ENCODE peak calls at places on chromosomes 1 and 21, in six cellular contexts. J, R, U, B, C and K are unnamed samples.

GRCh38 chr1:196180847-196181593 is 427.2 kb downstream of the KCNT2 start:
- DNase-seq in J (no peak), R (no peak), U (peak), B (no peak), C (peak), K (no peak)

GRCh38 chr1:168653567-168653966 is 75.4 kb downstream of the DPT start:
- DNase-seq in J (peak), R (no peak), U (no peak), B (no peak), C (no peak), K (no peak)

GRCh38 chr1:163063131-163064059 is 5.8 kb upstream of the RGS4 start:
- DNase-seq in J (no peak), R (no peak), U (no peak), B (no peak), C (peak), K (no peak)

GRCh38 chr1:202023033-202023433 is 12.6 kb downstream of the ELF3 start:
- DNase-seq in J (no peak), R (no peak), U (peak), B (no peak), C (no peak), K (no peak)

GRCh38 chr1:222652676-222653075 is 34.8 kb downstream of the MIA3 start:
- DNase-seq in J (no peak), R (no peak), U (no peak), B (no peak), C (no peak), K (no peak)

GRCh38 chr1:55826413-55827080 is 611.4 kb upstream of the USP24 start:
- DNase-seq in J (no peak), R (no peak), U (no peak), B (no peak), C (no peak), K (no peak)

GRCh38 chr1:53559854-53560571 is 100.8 kb downstream of the DMRTB1 start:
- DNase-seq in J (no peak), R (no peak), U (no peak), B (no peak), C (no peak), K (no peak)

GRCh38 chr1:21896652-21897532 is 40.2 kb downstream of the HSPG2 start:
- DNase-seq in J (no peak), R (no peak), U (no peak), B (no peak), C (peak), K (no peak)

GRCh38 chr1:111967067-111967690 is 22.3 kb downstream of the KCND3 start:
- DNase-seq in J (no peak), R (no peak), U (no peak), B (no peak), C (no peak), K (no peak)

GRCh38 chr1:236401698-236402097 is 7.6 kb downstream of the EDARADD start:
- DNase-seq in J (no peak), R (no peak), U (no peak), B (no peak), C (no peak), K (no peak)

GRCh38 chr1:212683357-212683722 is 16.3 kb downstream of the BATF3 start:
- DNase-seq in J (no peak), R (no peak), U (no peak), B (no peak), C (peak), K (no peak)

GRCh38 chr1:24551290-24551859 is 4.5 kb upstream of the NCMAP start:
- DNase-seq in J (no peak), R (no peak), U (no peak), B (no peak), C (no peak), K (no peak)

GRCh38 chr1:33010946-33011731 is 25.5 kb downstream of the AK2 start:
- DNase-seq in J (no peak), R (no peak), U (no peak), B (no peak), C (no peak), K (no peak)

GRCh38 chr1:39691383-39692151 is at the start of gene HPCAL4:
- DNase-seq in J (peak), R (peak), U (peak), B (peak), C (peak), K (peak)

GRCh38 chr1:232204269-232204668 is 425.7 kb downstream of the SIPA1L2 start:
- DNase-seq in J (no peak), R (no peak), U (no peak), B (no peak), C (no peak), K (no peak)

GRCh38 chr1:166133276-166133841 is 33.4 kb downstream of the FAM78B start:
- DNase-seq in J (no peak), R (peak), U (no peak), B (no peak), C (peak), K (no peak)

GRCh38 chr1:193183019-193183643 is 3.3 kb downstream of the B3GALT2 start:
- DNase-seq in J (no peak), R (peak), U (peak), B (no peak), C (peak), K (no peak)

GRCh38 chr1:97252076-97252475 is 530.5 kb downstream of the PTBP2 start:
- DNase-seq in J (peak), R (no peak), U (peak), B (no peak), C (no peak), K (no peak)

GRCh38 chr1:117017648-117018047 is 16.1 kb downstream of the CD101 start:
- DNase-seq in J (no peak), R (no peak), U (no peak), B (no peak), C (no peak), K (no peak)

GRCh38 chr1:201375169-201375568 is 2.3 kb downstream of the TNNT2 start:
- DNase-seq in J (no peak), R (no peak), U (no peak), B (no peak), C (peak), K (no peak)

GRCh38 chr1:72230746-72231145 is 51.6 kb downstream of the NEGR1 start:
- DNase-seq in J (no peak), R (no peak), U (peak), B (no peak), C (no peak), K (no peak)

GRCh38 chr1:93845554-93846150 is 33.4 kb downstream of the DNTTIP2 start:
- DNase-seq in J (peak), R (peak), U (peak), B (no peak), C (peak), K (no peak)

GRCh38 chr1:80384037-80384830 is 1377.7 kb upstream of the ADGRL4 start:
- DNase-seq in J (no peak), R (no peak), U (peak), B (no peak), C (no peak), K (no peak)

GRCh38 chr1:156511656-156512055 is 11.1 kb upstream of the MEF2D start:
- DNase-seq in J (no peak), R (peak), U (no peak), B (no peak), C (no peak), K (no peak)

GRCh38 chr1:108646661-108647269 is 14.1 kb downstream of the HENMT1 start:
- DNase-seq in J (no peak), R (no peak), U (no peak), B (peak), C (peak), K (peak)

GRCh38 chr21:32256873-32257620 is 21.8 kb downstream of the MIS18A start:
- DNase-seq in J (peak), R (no peak), U (peak), B (no peak), C (peak), K (peak)

GRCh38 chr1:3610165-3610822 is 1.0 kb downstream of the MEGF6 start:
- DNase-seq in J (peak), R (no peak), U (no peak), B (no peak), C (peak), K (no peak)

GRCh38 chr1:1021010-1021845 is 1.3 kb downstream of the AGRN start:
- DNase-seq in J (peak), R (no peak), U (peak), B (no peak), C (peak), K (no peak)

GRCh38 chr1:34792424-34792823 is 375 bp upstream of the GJA4 start:
- DNase-seq in J (no peak), R (no peak), U (no peak), B (no peak), C (no peak), K (no peak)

GRCh38 chr21:38959686-38960049 is 153.9 kb downstream of the ETS2 start:
- DNase-seq in J (no peak), R (no peak), U (no peak), B (no peak), C (no peak), K (no peak)

GRCh38 chr1:160403244-160403643 is 2.9 kb downstream of the VANGL2 start:
- DNase-seq in J (no peak), R (no peak), U (no peak), B (no peak), C (peak), K (no peak)
- H3K27ac ChIP-seq in J (no peak), R (no peak), U (no peak), B (no peak), C (peak), K (no peak)

GRCh38 chr21:42980959-42981523 is 6.7 kb downstream of the PKNOX1 start:
- DNase-seq in J (no peak), R (no peak), U (no peak), B (no peak), C (no peak), K (no peak)
- H3K27ac ChIP-seq in J (no peak), R (no peak), U (peak), B (no peak), C (no peak), K (no peak)

DNA sequence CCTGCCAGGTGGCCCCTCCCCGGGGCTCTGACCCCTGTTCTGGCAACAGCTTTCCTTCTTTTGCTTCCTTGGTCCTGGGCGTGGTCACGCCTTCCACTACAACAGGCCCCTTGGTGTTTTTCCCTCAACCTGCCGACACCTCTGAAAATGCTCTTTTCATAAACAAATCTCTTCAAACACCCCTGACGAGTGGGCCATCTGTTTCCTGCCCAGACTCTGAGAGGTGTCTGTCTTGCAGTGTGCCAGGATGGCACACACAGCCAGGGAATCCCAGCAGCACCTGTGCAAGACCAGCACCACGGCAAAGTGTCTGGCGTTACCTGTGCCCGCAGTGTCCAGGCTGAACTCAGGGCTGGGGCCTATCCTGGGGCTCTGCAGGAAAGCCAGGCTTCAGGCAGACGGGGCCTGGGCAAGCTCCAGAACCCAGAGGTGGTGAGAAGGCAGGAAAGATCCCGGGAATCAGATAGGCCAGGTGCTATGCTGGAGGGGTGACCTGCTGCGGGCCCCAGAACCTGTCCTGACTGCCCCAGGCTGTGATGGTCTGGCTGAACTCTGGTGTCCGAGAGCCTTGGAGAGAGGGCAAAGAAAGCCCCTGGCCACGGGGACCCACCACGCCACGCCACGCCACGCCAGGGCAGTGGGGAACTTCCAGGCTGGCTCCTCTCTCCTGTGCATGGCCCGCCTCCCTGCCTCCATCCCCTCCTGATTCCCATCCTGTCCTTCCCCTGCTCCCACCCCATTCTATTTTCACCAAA is 88.9 kb downstream of the SIK1 start:
- DNase-seq in J (no peak), R (peak), U (no peak), B (no peak), C (no peak), K (no peak)
- H3K27ac ChIP-seq in J (no peak), R (no peak), U (peak), B (no peak), C (no peak), K (no peak)

GRCh38 chr1:234674218-234674815 is 64.3 kb upstream of the IRF2BP2 start:
- DNase-seq in J (no peak), R (no peak), U (no peak), B (no peak), C (no peak), K (no peak)

GRCh38 chr1:234675006-234675405 is 65.0 kb upstream of the IRF2BP2 start:
- DNase-seq in J (no peak), R (no peak), U (no peak), B (no peak), C (no peak), K (no peak)

GRCh38 chr1:234675561-234675960 is 65.6 kb upstream of the IRF2BP2 start:
- DNase-seq in J (no peak), R (no peak), U (no peak), B (no peak), C (no peak), K (no peak)

GRCh38 chr1:234672349-234673135 is 62.6 kb upstream of the IRF2BP2 start:
- DNase-seq in J (no peak), R (no peak), U (no peak), B (no peak), C (no peak), K (no peak)

GRCh38 chr1:234676103-234676594 is 66.2 kb upstream of the IRF2BP2 start:
- DNase-seq in J (peak), R (peak), U (peak), B (no peak), C (peak), K (peak)
- H3K27ac ChIP-seq in J (peak), R (no peak), U (no peak), B (peak), C (no peak), K (peak)

GRCh38 chr1:8702848-8703810 is 114.3 kb downstream of the RERE start:
- DNase-seq in J (peak), R (peak), U (peak), B (peak), C (peak), K (peak)

GRCh38 chr1:8705104-8705503 is 112.3 kb downstream of the RERE start:
- DNase-seq in J (no peak), R (peak), U (no peak), B (no peak), C (no peak), K (no peak)

GRCh38 chr1:8706291-8706690 is 111.1 kb downstream of the RERE start:
- DNase-seq in J (no peak), R (no peak), U (no peak), B (no peak), C (no peak), K (no peak)

GRCh38 chr1:8708259-8708658 is 109.2 kb downstream of the RERE start:
- DNase-seq in J (no peak), R (no peak), U (no peak), B (no peak), C (no peak), K (no peak)

GRCh38 chr1:8706995-8707396 is 110.4 kb downstream of the RERE start:
- DNase-seq in J (no peak), R (no peak), U (peak), B (no peak), C (peak), K (no peak)
- H3K27ac ChIP-seq in J (no peak), R (no peak), U (no peak), B (no peak), C (no peak), K (no peak)

DNA sequence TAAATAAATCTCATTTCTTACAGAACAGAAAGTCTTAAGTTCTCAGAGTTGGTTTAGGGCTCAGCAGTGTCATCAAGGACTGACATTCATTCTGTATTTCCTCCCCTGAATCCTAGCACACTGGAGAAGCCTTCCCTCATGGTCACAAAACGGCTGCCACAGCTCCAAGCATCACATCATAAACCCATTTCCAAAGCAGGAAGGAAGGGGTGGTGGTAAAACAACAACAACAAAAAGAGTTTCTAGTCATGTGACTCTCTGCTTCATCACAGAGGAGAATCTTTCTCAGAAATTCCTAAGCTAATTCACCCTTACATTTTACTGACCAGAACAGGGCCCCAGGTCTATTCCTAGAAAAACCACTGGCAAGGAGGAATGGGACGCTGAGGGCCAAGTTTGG is 210.3 kb downstream of the KAZN start:
- DNase-seq in J (no peak), R (no peak), U (no peak), B (no peak), C (no peak), K (no peak)
- H3K27ac ChIP-seq in J (no peak), R (peak), U (no peak), B (no peak), C (no peak), K (no peak)

GRCh38 chr1:68811806-68812205 is 314.9 kb upstream of the DEPDC1 start:
- DNase-seq in J (no peak), R (no peak), U (no peak), B (no peak), C (no peak), K (no peak)
- H3K27ac ChIP-seq in J (no peak), R (no peak), U (no peak), B (no peak), C (no peak), K (peak)